ENCODE peak calls at places on chromosomes 12 and 14, in six cellular contexts. A is suprapubic skin; D is esophagus squamous epithelium; L is right cardiac atrium; N is CD8-positive, alpha-beta T cell; P is BE2C. H is an unnamed sample.

GRCh38 chr12:109763201-109763841 is 49.7 kb downstream of the FAM222A start:
- DNase-seq in L (no peak), P (peak; percentile 32), A (peak; percentile 60), D (no peak), N (peak; percentile 40), H (peak; percentile 28)

GRCh38 chr12:27024291-27024690 is 1.9 kb downstream of the MED21 start:
- DNase-seq in A (no peak), N (no peak), P (no peak), L (no peak), D (no peak), H (no peak)

GRCh38 chr14:52272375-52272774 is 4.9 kb downstream of the PTGDR start:
- DNase-seq in A (no peak), P (no peak), D (no peak), L (no peak), N (no peak), H (peak; percentile 23)

GRCh38 chr12:53505555-53506449 is 1.5 kb downstream of the NPFF start:
- DNase-seq in L (no peak), A (no peak), D (no peak), P (no peak), N (no peak), H (no peak)

GRCh38 chr12:103050273-103050672 is 92.8 kb downstream of the ASCL1 start:
- DNase-seq in P (peak; percentile 69), L (no peak), D (no peak), N (no peak), A (no peak), H (no peak)

GRCh38 chr14:61698216-61698980 is 3.1 kb downstream of the HIF1A start:
- DNase-seq in L (no peak), A (no peak), D (no peak), N (no peak), P (no peak), H (peak; percentile 35)

GRCh38 chr14:58488550-58488949 is 61.0 kb downstream of the KIAA0586 start:
- DNase-seq in D (no peak), A (no peak), L (no peak), P (no peak), N (no peak), H (peak; percentile 36)

GRCh38 chr14:46054526-46054925 is 597.1 kb downstream of the RPL10L start:
- DNase-seq in N (no peak), D (no peak), P (no peak), L (no peak), A (no peak), H (peak; percentile 61)

GRCh38 chr12:123034865-123035264 is 54.4 kb downstream of the ARL6IP4 start:
- DNase-seq in D (no peak), N (no peak), A (no peak), P (peak; percentile 28), L (no peak), H (peak; percentile 15)

GRCh38 chr14:74712499-74713394 is at the start of the genes AREL1 and FCF1:
- DNase-seq in N (peak; percentile 83), P (peak; percentile 83), A (peak; percentile 87), L (peak; percentile 77), D (no peak), H (peak; percentile 93)

GRCh38 chr12:28954333-28954732 is 194.7 kb upstream of the FAR2 start:
- DNase-seq in N (no peak), L (no peak), A (no peak), D (no peak), P (no peak), H (no peak)

GRCh38 chr14:104927432-104927816 is 2.7 kb downstream of the PLD4 start:
- DNase-seq in N (no peak), P (no peak), D (no peak), A (no peak), L (no peak), H (no peak)

GRCh38 chr12:97404549-97404948 is 58.1 kb upstream of the RMST start:
- DNase-seq in P (peak; percentile 16), L (no peak), A (no peak), N (no peak), D (no peak), H (peak; percentile 28)

DNA sequence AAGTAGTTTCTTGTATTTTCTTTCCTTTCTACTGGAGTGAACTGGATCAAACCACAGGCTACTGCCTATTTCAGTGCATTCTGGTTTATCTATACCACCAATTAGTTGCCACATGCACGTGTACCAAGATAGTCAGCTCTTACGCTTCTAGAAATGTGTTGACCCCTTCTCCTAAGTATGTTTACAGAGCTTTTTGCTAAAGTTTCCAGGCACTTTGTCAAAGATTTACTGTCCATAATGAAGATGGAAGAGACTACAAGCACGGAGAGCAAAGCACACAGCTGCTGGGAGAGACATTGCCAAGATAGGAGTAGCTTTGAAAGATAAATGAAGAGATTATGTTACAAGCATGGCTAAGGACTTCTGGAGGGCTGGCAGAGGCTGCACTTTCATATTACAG is 59.1 kb upstream of the KITLG start:
- DNase-seq in L (no peak), D (no peak), P (no peak), N (no peak), A (no peak), H (peak; percentile 4)
- H3K4me3 ChIP-seq in L (no peak overlapping the region), D (no peak overlapping the region), P (no peak overlapping the region), N (no peak overlapping the region), A (no peak overlapping the region), H (no peak overlapping the region)

DNA sequence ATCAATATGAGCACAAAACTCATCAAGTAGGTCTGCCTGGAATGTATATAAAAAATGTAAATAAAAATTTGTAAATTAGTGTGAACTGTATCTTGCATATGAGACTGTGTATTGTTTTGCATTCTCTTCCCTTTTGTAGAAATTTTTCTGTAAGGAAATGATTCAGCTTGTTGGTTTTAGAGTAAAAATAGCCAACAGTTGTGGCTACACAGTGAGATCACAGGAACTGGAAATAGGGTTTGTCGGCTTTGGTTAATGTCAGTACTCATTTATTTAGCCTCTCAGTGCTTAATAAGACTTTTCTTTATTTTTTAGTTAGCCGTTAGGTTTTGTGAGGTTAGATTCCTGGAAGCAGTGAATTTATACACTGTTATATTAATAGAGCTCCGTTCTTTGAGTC is 62.7 kb downstream of the ETNK1 start:
- DNase-seq in N (no peak), D (no peak), L (no peak), P (no peak), A (no peak), H (no peak)
- H3K4me3 ChIP-seq in N (no peak overlapping the region), D (no peak overlapping the region), L (no peak overlapping the region), P (no peak overlapping the region), A (no peak overlapping the region), H (no peak overlapping the region)

GRCh38 chr14:99245541-99246511 is 26.2 kb downstream of the BCL11B start:
- DNase-seq in P (no peak), D (no peak), N (no peak), L (no peak), A (no peak), H (peak; percentile 81)

GRCh38 chr14:99247772-99248171 is 24.2 kb downstream of the BCL11B start:
- DNase-seq in D (no peak), P (no peak), A (no peak), N (no peak), L (no peak), H (no peak)

GRCh38 chr14:99244960-99245340 is 27.0 kb downstream of the BCL11B start:
- DNase-seq in P (no peak), N (no peak), D (no peak), L (no peak), A (no peak), H (no peak)

GRCh38 chr14:99247091-99247729 is 24.8 kb downstream of the BCL11B start:
- DNase-seq in L (no peak), N (no peak), D (no peak), P (no peak), A (no peak), H (no peak)

DNA sequence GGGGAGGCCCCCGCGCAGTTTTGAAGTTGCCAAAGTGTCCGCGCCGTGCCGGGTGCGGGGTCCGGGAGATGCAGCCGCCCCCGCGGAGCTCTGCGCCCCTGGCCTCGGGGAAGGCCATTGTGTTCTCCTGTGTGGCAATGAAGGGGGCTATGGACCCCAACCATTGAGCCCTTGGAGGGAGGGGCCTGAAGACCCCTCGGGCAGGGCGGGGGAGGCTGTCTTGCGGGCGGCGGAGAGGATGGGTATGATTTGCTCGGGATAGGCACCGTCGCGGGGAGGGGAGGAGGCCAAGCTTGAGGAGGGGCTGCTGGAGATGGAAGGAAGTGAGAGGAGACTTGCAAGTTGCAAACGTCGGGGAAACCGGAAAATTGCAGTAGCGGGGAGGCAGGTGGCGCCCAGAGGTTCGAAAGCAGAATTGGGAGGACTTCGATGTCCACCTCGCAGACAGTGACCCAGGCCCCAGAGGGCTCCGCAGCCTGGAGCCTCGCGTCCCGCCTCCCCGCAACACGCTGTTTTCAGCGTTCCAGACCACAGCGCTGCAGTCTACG is 25.4 kb downstream of the BCL11B start:
- DNase-seq in P (no peak), N (peak; percentile 76), D (no peak), L (no peak), A (no peak), H (no peak)
- H3K4me3 ChIP-seq in P (no peak overlapping the region), N (peak overlapping the region; percentile 38), D (peak overlapping the region; percentile 44), L (no peak overlapping the region), A (peak overlapping the region; percentile 48), H (peak overlapping the region; percentile 33)

GRCh38 chr12:19375888-19376287 is 63.4 kb upstream of the AEBP2 start:
- DNase-seq in D (no peak), L (no peak), A (no peak), N (no peak), P (no peak), H (no peak)

GRCh38 chr12:19369691-19370148 is 69.6 kb upstream of the AEBP2 start:
- DNase-seq in N (no peak), D (no peak), L (no peak), A (no peak), P (no peak), H (no peak)

GRCh38 chr12:19373569-19373968 is 65.7 kb upstream of the AEBP2 start:
- DNase-seq in N (no peak), A (no peak), L (no peak), D (no peak), P (no peak), H (no peak)
- H3K4me3 ChIP-seq in N (no peak overlapping the region), A (no peak overlapping the region), L (no peak overlapping the region), D (no peak overlapping the region), P (no peak overlapping the region), H (no peak overlapping the region)

GRCh38 chr12:120101182-120101581 is 15.4 kb downstream of the RAB35 start:
- DNase-seq in N (no peak), P (peak; percentile 56), L (no peak), D (no peak), A (no peak), H (no peak)
- H3K4me3 ChIP-seq in N (no peak overlapping the region), P (peak overlapping the region; percentile 12), L (no peak overlapping the region), D (no peak overlapping the region), A (peak overlapping the region; percentile 22), H (no peak overlapping the region)

GRCh38 chr14:92974541-92975345 is 51.8 kb downstream of the CHGA start:
- DNase-seq in D (no peak), A (no peak), N (no peak), L (no peak), P (no peak), H (no peak)
- H3K4me3 ChIP-seq in D (no peak overlapping the region), A (no peak overlapping the region), N (no peak overlapping the region), L (no peak overlapping the region), P (no peak overlapping the region), H (no peak overlapping the region)